ENCODE peak calls at places on chromosome 20, in ten cellular contexts. F is NCI-H1105; A is activated CD4-positive, alpha-beta memory T cell treated with anti-CD3 and anti-CD28 coated beads for 36 hours; H is fibroblast of the aortic adventitia; T is heart right ventricle; Y is stomach; C is astrocyte of the spinal cord; W is HCEC 1CT; G is hypothalamus; K is GM23248. M is an unnamed sample.

GRCh38 chr20:61649879-61650200 is 397.8 kb downstream of the CDH4 start:
- DNase-seq in W (no peak), H (no peak), F (no peak), A (no peak), G (no peak), K (no peak), Y (no peak), T (no peak), C (no peak), M (no peak)

GRCh38 chr20:48698507-48699267 is 129.1 kb downstream of the PREX1 start:
- DNase-seq in T (no peak), A (no peak), H (no peak), W (no peak), G (no peak), Y (no peak), F (no peak), K (no peak), C (no peak), M (no peak)

GRCh38 chr20:19566226-19566960 is 191.7 kb upstream of the RIN2 start:
- DNase-seq in C (peak; percentile 26), W (peak; percentile 54), T (no peak), F (no peak), A (no peak), G (no peak), H (no peak), K (peak; percentile 37), Y (no peak), M (no peak)

GRCh38 chr20:1632228-1632577 is 12.4 kb upstream of the SIRPB1 start:
- DNase-seq in F (no peak), H (no peak), T (no peak), A (peak; percentile 75), C (no peak), Y (no peak), W (no peak), K (peak; percentile 34), G (no peak), M (no peak)

GRCh38 chr20:36467076-36467999 is 74.0 kb upstream of the MYL9 start:
- DNase-seq in Y (peak; percentile 63), K (peak; percentile 86), F (peak; percentile 86), H (peak; percentile 79), A (peak; percentile 68), C (peak; percentile 43), W (no peak), T (peak; percentile 51), G (no peak), M (no peak)

GRCh38 chr20:2873747-2874041 is 413 bp downstream of the PTPRA start:
- DNase-seq in H (peak; percentile 19), Y (peak; percentile 51), K (peak; percentile 80), W (peak; percentile 14), G (no peak), F (no peak), T (peak; percentile 57), A (peak; percentile 68), C (peak; percentile 23), M (no peak)

GRCh38 chr20:17612975-17613327 is 43.1 kb downstream of the DSTN start:
- DNase-seq in Y (no peak), F (no peak), K (no peak), A (peak; percentile 8), T (no peak), G (no peak), H (no peak), C (no peak), W (no peak), M (no peak)

GRCh38 chr20:43448748-43449535 is 8.8 kb upstream of the SRSF6 start:
- DNase-seq in C (peak; percentile 17), F (peak; percentile 40), Y (peak; percentile 51), A (peak; percentile 62), K (peak; percentile 60), G (peak; percentile 23), T (no peak), W (peak; percentile 24), H (peak; percentile 43), M (peak; percentile 41)

GRCh38 chr20:9053108-9053507 is 15.8 kb upstream of the PLCB4 start:
- DNase-seq in K (no peak), W (no peak), H (no peak), G (no peak), A (no peak), Y (no peak), F (no peak), C (no peak), T (no peak), M (no peak)

GRCh38 chr20:54131675-54132611 is 41.8 kb downstream of the CYP24A1 start:
- DNase-seq in K (peak; percentile 49), A (no peak), C (no peak), W (no peak), T (no peak), G (no peak), F (no peak), H (no peak), Y (no peak), M (no peak)

GRCh38 chr20:47705497-47705856 is 79.8 kb downstream of the SULF2 start:
- DNase-seq in G (no peak), F (no peak), C (no peak), Y (no peak), K (no peak), T (no peak), A (no peak), H (no peak), W (no peak), M (no peak)

GRCh38 chr20:6635034-6635736 is 132.3 kb upstream of the BMP2 start:
- DNase-seq in H (peak; percentile 28), G (no peak), W (no peak), K (no peak), Y (no peak), T (no peak), F (no peak), A (no peak), C (no peak), M (no peak)

GRCh38 chr20:2708665-2709064 is 16.1 kb downstream of the EBF4 start:
- DNase-seq in G (no peak), Y (no peak), C (no peak), W (no peak), K (no peak), H (no peak), A (no peak), F (no peak), T (no peak), M (no peak)

GRCh38 chr20:38450412-38450975 is 15.4 kb upstream of the SNHG17 start:
- DNase-seq in A (no peak), G (no peak), H (peak; percentile 46), K (peak; percentile 77), Y (no peak), F (no peak), C (peak; percentile 44), W (peak; percentile 31), T (no peak), M (no peak)

GRCh38 chr20:58129736-58130135 is 98.7 kb downstream of the ANKRD60 start:
- DNase-seq in G (no peak), H (no peak), W (no peak), A (no peak), Y (no peak), T (no peak), C (no peak), F (no peak), K (no peak), M (no peak)

GRCh38 chr20:38203337-38204003 is 38.4 kb upstream of the TGM2 start:
- DNase-seq in H (no peak), G (no peak), Y (no peak), F (no peak), T (no peak), A (no peak), W (no peak), C (no peak), K (no peak), M (no peak)

GRCh38 chr20:37504404-37505096 is 16.5 kb upstream of the NNAT start:
- DNase-seq in K (peak; percentile 30), T (no peak), F (no peak), C (no peak), H (no peak), A (no peak), W (no peak), G (no peak), Y (no peak), M (no peak)

GRCh38 chr20:4836473-4836872 is 114.8 kb downstream of the PRND start:
- DNase-seq in A (no peak), W (no peak), G (no peak), H (no peak), F (no peak), Y (no peak), C (no peak), T (no peak), K (no peak), M (no peak)

GRCh38 chr20:35828434-35828833 is 56.6 kb downstream of the PHF20 start:
- DNase-seq in K (no peak), W (no peak), G (no peak), H (no peak), C (peak; percentile 18), T (peak; percentile 54), A (no peak), F (peak; percentile 0), Y (peak; percentile 52), M (no peak)

M was measured in AML-193.